ENCODE peak calls at places on chromosomes 12 and 14, in six cellular contexts. T is IMR-90, L is A549, C is GM12878, S is K562, R is HepG2. V is an unnamed sample.

GRCh38 chr14:55131782-55132181 is 2.7 kb downstream of the LGALS3 start:
- DNase-seq in T (peak; percentile 22), L (peak; percentile 21), R (no peak), S (no peak), C (no peak), V (no peak)

GRCh38 chr14:56207626-56208297 is 89.6 kb downstream of the PELI2 start:
- DNase-seq in C (no peak), T (peak; percentile 18), R (no peak), L (no peak), S (peak; percentile 44), V (no peak)

GRCh38 chr12:131843527-131843926 is 15.3 kb downstream of the MMP17 start:
- DNase-seq in S (no peak), L (no peak), T (no peak), R (no peak), C (no peak), V (no peak)

GRCh38 chr14:83184531-83184930 is 1650.9 kb upstream of the SEL1L start:
- DNase-seq in S (no peak), T (no peak), R (no peak), C (no peak), L (no peak), V (no peak)

GRCh38 chr12:128586630-128587029 is 237.1 kb downstream of the SLC15A4 start:
- DNase-seq in R (no peak), T (no peak), C (no peak), S (no peak), L (no peak), V (no peak)

GRCh38 chr14:75811862-75812505 is 150.9 kb downstream of the TTLL5 start:
- DNase-seq in C (no peak), L (no peak), S (no peak), T (no peak), R (no peak), V (no peak)

GRCh38 chr12:18807714-18808113 is 69.8 kb downstream of the CAPZA3 start:
- DNase-seq in L (no peak), R (no peak), C (no peak), S (no peak), T (no peak), V (no peak)

GRCh38 chr12:98232753-98233385 is 282.5 kb upstream of the TMPO start:
- DNase-seq in R (peak; percentile 25), S (no peak), C (no peak), L (no peak), T (no peak), V (no peak)

GRCh38 chr12:116194935-116195431 is 82.5 kb downstream of the MED13L start:
- DNase-seq in S (peak; percentile 53), L (peak; percentile 14), C (peak; percentile 79), R (no peak), T (no peak), V (no peak)

GRCh38 chr14:55514819-55515470 is 65.1 kb upstream of the KTN1 start:
- DNase-seq in L (no peak), R (no peak), C (no peak), T (peak; percentile 87), S (no peak), V (no peak)

GRCh38 chr14:21136024-21136423 is 19.8 kb downstream of the OR5AU1 start:
- DNase-seq in C (no peak), T (peak; percentile 12), L (peak; percentile 20), R (peak; percentile 35), S (no peak), V (peak; percentile 26)

GRCh38 chr12:131850856-131851559 is 22.8 kb downstream of the MMP17 start:
- DNase-seq in R (no peak), S (no peak), C (no peak), T (no peak), L (peak; percentile 84), V (no peak)

GRCh38 chr14:105940534-105941225 is 414.3 kb downstream of the TMEM121 start:
- DNase-seq in L (no peak), C (no peak), R (no peak), S (no peak), T (no peak), V (no peak)
- TF ChIP-seq BHLHE40 in L (no peak), C (no peak), R (no peak), S (no peak), T (no peak), V (no peak)

GRCh38 chr12:32332446-32332845 is 66.9 kb upstream of the FGD4 start:
- DNase-seq in S (no peak), R (no peak), L (no peak), T (no peak), C (no peak), V (no peak)
- TF ChIP-seq BHLHE40 in S (no peak), R (no peak), L (no peak), T (no peak), C (no peak), V (no peak)

GRCh38 chr12:49346659-49347306 is at the start of gene DNAJC22:
- DNase-seq in T (no peak), R (no peak), C (no peak), S (peak; percentile 75), L (peak; percentile 37), V (peak; percentile 48)

GRCh38 chr12:49344486-49345047 is 2.1 kb upstream of the DNAJC22 start:
- DNase-seq in R (no peak), L (no peak), C (no peak), S (no peak), T (no peak), V (no peak)

GRCh38 chr12:49345840-49346658 is 639 bp upstream of the DNAJC22 start:
- DNase-seq in S (no peak), R (no peak), C (no peak), L (no peak), T (no peak), V (no peak)

GRCh38 chr12:49342914-49343731 is 3.6 kb upstream of the DNAJC22 start:
- DNase-seq in R (no peak), S (peak; percentile 62), L (peak; percentile 35), T (no peak), C (no peak), V (no peak)

GRCh38 chr12:49345048-49345839 is 1.4 kb upstream of the DNAJC22 start:
- DNase-seq in L (no peak), T (no peak), R (no peak), C (no peak), S (no peak), V (no peak)
- TF ChIP-seq BHLHE40 in L (no peak), T (no peak), R (no peak), C (peak; percentile 16), S (no peak), V (no peak)

DNA sequence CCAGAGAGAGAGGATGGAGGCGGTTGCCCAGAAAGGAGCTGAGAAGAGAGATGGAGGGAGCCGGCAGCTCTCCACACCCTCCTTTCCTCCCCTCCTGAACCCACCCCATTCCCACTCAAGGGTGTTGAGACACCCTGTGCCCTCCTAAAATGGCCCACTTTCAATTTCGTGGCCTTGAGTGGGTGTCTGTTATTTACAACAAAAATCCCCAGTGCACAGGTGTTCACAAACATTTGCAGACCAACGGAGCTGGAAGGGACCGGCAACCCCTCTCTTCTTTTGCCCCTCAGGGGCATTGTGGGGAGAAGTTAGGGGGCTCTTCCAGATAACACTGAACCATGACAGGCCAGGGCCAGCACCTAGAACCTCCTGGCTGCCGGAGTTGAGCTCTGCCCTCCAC is 296.1 kb downstream of the DPF3 start:
- DNase-seq in S (no peak), R (no peak), C (no peak), L (no peak), T (no peak), V (no peak)
- TF ChIP-seq BHLHE40 in S (no peak), R (no peak), C (no peak), L (no peak), T (no peak), V (no peak)

GRCh38 chr12:11170810-11171144 is 217 bp upstream of the SMIM10L1 start:
- DNase-seq in C (no peak), T (no peak), R (no peak), L (no peak), S (no peak), V (no peak)

GRCh38 chr12:11174022-11174421 is 3.0 kb downstream of the SMIM10L1 start:
- DNase-seq in L (no peak), S (no peak), T (peak; percentile 4), C (no peak), R (no peak), V (no peak)

GRCh38 chr12:11171145-11171952 is at the start of gene SMIM10L1:
- DNase-seq in R (peak; percentile 89), S (peak; percentile 93), T (peak; percentile 94), C (peak; percentile 78), L (peak; percentile 96), V (peak; percentile 88)

GRCh38 chr12:11166300-11166699 is 4.7 kb upstream of the SMIM10L1 start:
- DNase-seq in R (no peak), T (no peak), S (no peak), C (no peak), L (no peak), V (no peak)

DNA sequence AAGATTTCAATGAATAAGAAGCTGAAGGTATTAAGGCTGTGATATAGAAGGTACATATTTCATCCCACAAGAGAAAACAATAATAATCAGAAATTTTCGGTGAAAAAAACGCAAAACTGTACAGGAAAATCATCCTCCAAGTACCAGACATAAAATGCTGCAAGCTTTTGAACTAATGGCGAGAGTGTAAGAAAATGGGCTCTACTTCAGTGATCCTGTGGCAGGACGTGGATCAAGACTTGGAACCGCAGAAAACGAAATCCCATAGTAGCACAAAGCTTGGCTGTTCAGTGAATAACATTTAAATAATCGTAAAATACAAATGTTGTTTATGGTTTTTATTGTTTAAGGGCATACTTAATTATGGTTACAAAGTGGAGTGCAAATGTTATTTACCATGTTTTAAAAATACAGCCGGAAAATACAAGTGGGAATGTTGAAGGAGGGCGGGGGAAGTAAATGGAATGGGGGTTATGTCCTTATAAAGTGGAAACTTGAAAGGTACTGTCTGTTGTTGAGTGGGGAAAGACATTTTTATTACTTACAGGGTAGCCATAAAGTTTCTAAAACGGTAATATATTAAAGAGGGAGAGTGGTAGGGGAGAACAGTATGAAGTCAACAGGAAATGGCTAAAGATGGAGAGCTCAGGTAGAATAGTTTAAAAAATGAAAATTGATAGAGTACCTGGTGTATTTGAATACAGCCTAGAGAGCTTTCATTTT is 1.1 kb downstream of the SMIM10L1 start:
- DNase-seq in T (peak; percentile 19), S (no peak), L (peak; percentile 21), R (peak; percentile 6), C (no peak), V (peak; percentile 14)
- TF ChIP-seq BHLHE40 in T (no peak), S (no peak), L (no peak), R (no peak), C (no peak), V (no peak)

GRCh38 chr14:32785585-32785984 is 153.1 kb upstream of the NPAS3 start:
- DNase-seq in L (no peak), T (no peak), R (no peak), S (no peak), C (no peak), V (no peak)
- TF ChIP-seq BHLHE40 in L (no peak), T (no peak), R (no peak), S (no peak), C (no peak), V (no peak)

DNA sequence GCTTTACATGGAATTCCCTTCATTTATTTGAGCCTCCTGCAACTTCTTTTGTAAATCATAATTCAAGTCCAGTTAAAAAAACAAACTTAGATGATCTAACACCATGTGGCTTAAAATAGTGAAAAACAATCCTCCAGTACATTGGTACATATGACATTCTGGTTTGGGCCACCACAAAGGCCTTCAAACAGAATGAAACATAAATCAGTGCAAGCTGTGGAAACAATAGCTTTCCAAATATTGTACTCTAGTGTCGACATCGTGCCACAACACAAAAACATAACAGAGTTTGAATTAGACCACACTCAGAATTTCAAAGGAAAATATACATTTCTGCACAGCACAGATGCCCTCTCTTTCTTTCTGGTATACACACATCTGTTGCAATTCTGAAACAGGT is 751.3 kb downstream of the SLC6A15 start:
- DNase-seq in C (no peak), S (no peak), L (no peak), T (no peak), R (no peak), V (no peak)
- TF ChIP-seq BHLHE40 in C (no peak), S (no peak), L (no peak), T (no peak), R (no peak), V (no peak)

GRCh38 chr12:88952543-88952942 is 372.3 kb upstream of the KITLG start:
- DNase-seq in T (peak; percentile 81), R (peak; percentile 15), L (peak; percentile 46), S (no peak), C (no peak), V (no peak)
- TF ChIP-seq BHLHE40 in T (no peak), R (no peak), L (no peak), S (no peak), C (no peak), V (no peak)

V was measured in HEK293T.